ENCODE peak calls at places on chromosomes 16 and 17, in four cellular contexts. One of them, this sample, is unnamed.

GRCh38 chr17:13753151-13753550 is 151.4 kb upstream of the HS3ST3A1 start:
- DNase-seq in lower leg skin: no peak
- DNase-seq in OCI-M1: peak
- DNase-seq in activated T-helper 9 cell treated with anti-CD3 and anti-CD28 coated beads, Interleukin-2, amount 50 U/mL, for 16 hours: no peak
- DNase-seq in this sample: no peak

GRCh38 chr16:4664538-4665418 is 28.6 kb upstream of the NUDT16L1 start:
- DNase-seq in lower leg skin: no peak
- DNase-seq in OCI-M1: no peak
- DNase-seq in activated T-helper 9 cell treated with anti-CD3 and anti-CD28 coated beads, Interleukin-2, amount 50 U/mL, for 16 hours: peak
- DNase-seq in this sample: no peak

GRCh38 chr17:67753026-67753425 is 35.3 kb downstream of the NOL11 start:
- DNase-seq in lower leg skin: no peak
- DNase-seq in OCI-M1: no peak
- DNase-seq in activated T-helper 9 cell treated with anti-CD3 and anti-CD28 coated beads, Interleukin-2, amount 50 U/mL, for 16 hours: no peak
- DNase-seq in this sample: no peak

GRCh38 chr17:82314721-82315605 is 2.4 kb downstream of the CD7 start:
- DNase-seq in lower leg skin: no peak
- DNase-seq in OCI-M1: peak
- DNase-seq in activated T-helper 9 cell treated with anti-CD3 and anti-CD28 coated beads, Interleukin-2, amount 50 U/mL, for 16 hours: no peak
- DNase-seq in this sample: no peak

GRCh38 chr17:77449908-77450741 is 309.4 kb downstream of the SEC14L1 start:
- DNase-seq in lower leg skin: peak
- DNase-seq in OCI-M1: peak
- DNase-seq in activated T-helper 9 cell treated with anti-CD3 and anti-CD28 coated beads, Interleukin-2, amount 50 U/mL, for 16 hours: peak
- DNase-seq in this sample: no peak

GRCh38 chr16:64880994-64881393 is 240.9 kb downstream of the CDH11 start:
- DNase-seq in lower leg skin: no peak
- DNase-seq in OCI-M1: no peak
- DNase-seq in activated T-helper 9 cell treated with anti-CD3 and anti-CD28 coated beads, Interleukin-2, amount 50 U/mL, for 16 hours: no peak
- DNase-seq in this sample: no peak

GRCh38 chr16:21950782-21951521 is 2.2 kb upstream of the UQCRC2 start:
- DNase-seq in lower leg skin: no peak
- DNase-seq in OCI-M1: peak
- DNase-seq in activated T-helper 9 cell treated with anti-CD3 and anti-CD28 coated beads, Interleukin-2, amount 50 U/mL, for 16 hours: no peak
- DNase-seq in this sample: no peak

GRCh38 chr16:87062569-87063442 is 254.4 kb downstream of the C16orf95 start:
- DNase-seq in lower leg skin: no peak
- DNase-seq in OCI-M1: peak
- DNase-seq in activated T-helper 9 cell treated with anti-CD3 and anti-CD28 coated beads, Interleukin-2, amount 50 U/mL, for 16 hours: no peak
- DNase-seq in this sample: no peak

GRCh38 chr17:64615025-64615677 is 47.0 kb downstream of the SMURF2 start:
- DNase-seq in lower leg skin: no peak
- DNase-seq in OCI-M1: no peak
- DNase-seq in activated T-helper 9 cell treated with anti-CD3 and anti-CD28 coated beads, Interleukin-2, amount 50 U/mL, for 16 hours: no peak
- DNase-seq in this sample: no peak

GRCh38 chr16:70396209-70396904 is 42.5 kb downstream of the ST3GAL2 start:
- DNase-seq in lower leg skin: no peak
- DNase-seq in OCI-M1: peak
- DNase-seq in activated T-helper 9 cell treated with anti-CD3 and anti-CD28 coated beads, Interleukin-2, amount 50 U/mL, for 16 hours: no peak
- DNase-seq in this sample: no peak

GRCh38 chr17:9611557-9611956 is 33.8 kb upstream of the USP43 start:
- DNase-seq in lower leg skin: no peak
- DNase-seq in OCI-M1: no peak
- DNase-seq in activated T-helper 9 cell treated with anti-CD3 and anti-CD28 coated beads, Interleukin-2, amount 50 U/mL, for 16 hours: no peak
- DNase-seq in this sample: no peak

GRCh38 chr16:58931436-58931835 is 197.3 kb upstream of the GOT2 start:
- DNase-seq in lower leg skin: no peak
- DNase-seq in OCI-M1: no peak
- DNase-seq in activated T-helper 9 cell treated with anti-CD3 and anti-CD28 coated beads, Interleukin-2, amount 50 U/mL, for 16 hours: no peak
- DNase-seq in this sample: no peak

GRCh38 chr16:3578610-3579551 is 1.7 kb upstream of the NLRC3 start:
- DNase-seq in lower leg skin: no peak
- DNase-seq in OCI-M1: no peak
- DNase-seq in activated T-helper 9 cell treated with anti-CD3 and anti-CD28 coated beads, Interleukin-2, amount 50 U/mL, for 16 hours: peak
- DNase-seq in this sample: no peak

GRCh38 chr16:80614908-80615696 is 74.3 kb downstream of the DYNLRB2 start:
- DNase-seq in lower leg skin: no peak
- DNase-seq in OCI-M1: no peak
- DNase-seq in activated T-helper 9 cell treated with anti-CD3 and anti-CD28 coated beads, Interleukin-2, amount 50 U/mL, for 16 hours: no peak
- DNase-seq in this sample: no peak

GRCh38 chr17:37710344-37710886 is 34.4 kb downstream of the HNF1B start:
- DNase-seq in lower leg skin: no peak
- DNase-seq in OCI-M1: peak
- DNase-seq in activated T-helper 9 cell treated with anti-CD3 and anti-CD28 coated beads, Interleukin-2, amount 50 U/mL, for 16 hours: no peak
- DNase-seq in this sample: no peak

GRCh38 chr17:61302911-61303310 is 96.7 kb upstream of the TBX2 start:
- DNase-seq in lower leg skin: no peak
- DNase-seq in OCI-M1: no peak
- DNase-seq in activated T-helper 9 cell treated with anti-CD3 and anti-CD28 coated beads, Interleukin-2, amount 50 U/mL, for 16 hours: no peak
- DNase-seq in this sample: no peak

GRCh38 chr16:50245417-50246298 is 20.7 kb upstream of the ADCY7 start:
- DNase-seq in lower leg skin: peak
- DNase-seq in OCI-M1: peak
- DNase-seq in activated T-helper 9 cell treated with anti-CD3 and anti-CD28 coated beads, Interleukin-2, amount 50 U/mL, for 16 hours: peak
- DNase-seq in this sample: peak

GRCh38 chr17:21291357-21291756 is 6.8 kb downstream of the MAP2K3 start:
- DNase-seq in lower leg skin: no peak
- DNase-seq in OCI-M1: no peak
- DNase-seq in activated T-helper 9 cell treated with anti-CD3 and anti-CD28 coated beads, Interleukin-2, amount 50 U/mL, for 16 hours: no peak
- DNase-seq in this sample: no peak

GRCh38 chr17:68057531-68057952 is 22.0 kb downstream of the KPNA2 start:
- DNase-seq in lower leg skin: no peak
- DNase-seq in OCI-M1: peak
- DNase-seq in activated T-helper 9 cell treated with anti-CD3 and anti-CD28 coated beads, Interleukin-2, amount 50 U/mL, for 16 hours: peak
- DNase-seq in this sample: no peak

GRCh38 chr17:48492401-48493298 is 38.2 kb downstream of the HOXB1 start:
- DNase-seq in lower leg skin: peak
- DNase-seq in OCI-M1: peak
- DNase-seq in activated T-helper 9 cell treated with anti-CD3 and anti-CD28 coated beads, Interleukin-2, amount 50 U/mL, for 16 hours: peak
- DNase-seq in this sample: peak

GRCh38 chr17:34146440-34147043 is 108.5 kb upstream of the CCL2 start:
- DNase-seq in lower leg skin: peak
- DNase-seq in OCI-M1: peak
- DNase-seq in activated T-helper 9 cell treated with anti-CD3 and anti-CD28 coated beads, Interleukin-2, amount 50 U/mL, for 16 hours: peak
- DNase-seq in this sample: no peak

GRCh38 chr17:79988163-79988971 is 47.3 kb downstream of the TBC1D16 start:
- DNase-seq in lower leg skin: no peak
- DNase-seq in OCI-M1: no peak
- DNase-seq in activated T-helper 9 cell treated with anti-CD3 and anti-CD28 coated beads, Interleukin-2, amount 50 U/mL, for 16 hours: no peak
- DNase-seq in this sample: no peak

GRCh38 chr17:77726549-77726957 is 231.9 kb upstream of the TNRC6C start:
- DNase-seq in lower leg skin: peak
- DNase-seq in OCI-M1: no peak
- DNase-seq in activated T-helper 9 cell treated with anti-CD3 and anti-CD28 coated beads, Interleukin-2, amount 50 U/mL, for 16 hours: no peak
- DNase-seq in this sample: no peak

This sample was measured in suprapubic skin.